ENCODE peak calls at places on chromosome 3, in ten cellular contexts. One of them, this sample, is unnamed.
A peak's percentile ranks its signal among the peaks of the same experiment; 100 is the strongest.

GRCh38 chr3:70861234-70861633 is 548.8 kb upstream of the MDFIC2 start:
- DNase-seq in endodermal cell: no peak
- DNase-seq in CD4-positive, alpha-beta T cell: no peak
- DNase-seq in dorsolateral prefrontal cortex: no peak
- DNase-seq in progenitor cell of endocrine pancreas: no peak
- DNase-seq in fibroblast of mammary gland: peak; percentile 96
- DNase-seq in fibroblast of pulmonary artery: peak; percentile 54
- DNase-seq in neural crest cell: no peak
- DNase-seq in HL-60: no peak
- DNase-seq in endothelial cell: no peak
- DNase-seq in this sample: no peak

GRCh38 chr3:33557279-33557678 is 117.1 kb upstream of the UBP1 start:
- DNase-seq in endodermal cell: no peak
- DNase-seq in CD4-positive, alpha-beta T cell: no peak
- DNase-seq in dorsolateral prefrontal cortex: no peak
- DNase-seq in progenitor cell of endocrine pancreas: no peak
- DNase-seq in fibroblast of mammary gland: no peak
- DNase-seq in fibroblast of pulmonary artery: no peak
- DNase-seq in neural crest cell: no peak
- DNase-seq in HL-60: no peak
- DNase-seq in endothelial cell: no peak
- DNase-seq in this sample: no peak

GRCh38 chr3:187721055-187721454 is 18.7 kb upstream of the RTP2 start:
- DNase-seq in endodermal cell: no peak
- DNase-seq in CD4-positive, alpha-beta T cell: no peak
- DNase-seq in dorsolateral prefrontal cortex: no peak
- DNase-seq in progenitor cell of endocrine pancreas: no peak
- DNase-seq in fibroblast of mammary gland: no peak
- DNase-seq in fibroblast of pulmonary artery: no peak
- DNase-seq in neural crest cell: no peak
- DNase-seq in HL-60: no peak
- DNase-seq in endothelial cell: no peak
- DNase-seq in this sample: no peak

GRCh38 chr3:69370156-69370944 is 15.5 kb downstream of the FRMD4B start:
- DNase-seq in endodermal cell: no peak
- DNase-seq in CD4-positive, alpha-beta T cell: no peak
- DNase-seq in dorsolateral prefrontal cortex: peak; percentile 64
- DNase-seq in progenitor cell of endocrine pancreas: no peak
- DNase-seq in fibroblast of mammary gland: no peak
- DNase-seq in fibroblast of pulmonary artery: no peak
- DNase-seq in neural crest cell: no peak
- DNase-seq in HL-60: peak; percentile 58
- DNase-seq in endothelial cell: no peak
- DNase-seq in this sample: no peak

GRCh38 chr3:77420316-77420715 is 380.4 kb downstream of the ROBO2 start:
- DNase-seq in endodermal cell: no peak
- DNase-seq in CD4-positive, alpha-beta T cell: no peak
- DNase-seq in dorsolateral prefrontal cortex: no peak
- DNase-seq in progenitor cell of endocrine pancreas: no peak
- DNase-seq in fibroblast of mammary gland: no peak
- DNase-seq in fibroblast of pulmonary artery: no peak
- DNase-seq in neural crest cell: no peak
- DNase-seq in HL-60: no peak
- DNase-seq in endothelial cell: no peak
- DNase-seq in this sample: no peak

GRCh38 chr3:30294241-30294667 is 312.1 kb upstream of the TGFBR2 start:
- DNase-seq in endodermal cell: peak; percentile 52
- DNase-seq in CD4-positive, alpha-beta T cell: no peak
- DNase-seq in dorsolateral prefrontal cortex: no peak
- DNase-seq in progenitor cell of endocrine pancreas: no peak
- DNase-seq in fibroblast of mammary gland: peak; percentile 83
- DNase-seq in fibroblast of pulmonary artery: peak; percentile 53
- DNase-seq in neural crest cell: no peak
- DNase-seq in HL-60: no peak
- DNase-seq in endothelial cell: no peak
- DNase-seq in this sample: no peak

GRCh38 chr3:153768559-153769469 is 352.4 kb upstream of the ARHGEF26 start:
- DNase-seq in endodermal cell: peak; percentile 77
- DNase-seq in CD4-positive, alpha-beta T cell: peak; percentile 33
- DNase-seq in dorsolateral prefrontal cortex: no peak
- DNase-seq in progenitor cell of endocrine pancreas: peak; percentile 12
- DNase-seq in fibroblast of mammary gland: peak; percentile 72
- DNase-seq in fibroblast of pulmonary artery: peak; percentile 79
- DNase-seq in neural crest cell: peak; percentile 21
- DNase-seq in HL-60: peak; percentile 21
- DNase-seq in endothelial cell: peak; percentile 51
- DNase-seq in this sample: no peak

GRCh38 chr3:184366619-184367321 is 5.3 kb downstream of the POLR2H start:
- DNase-seq in endodermal cell: no peak
- DNase-seq in CD4-positive, alpha-beta T cell: no peak
- DNase-seq in dorsolateral prefrontal cortex: no peak
- DNase-seq in progenitor cell of endocrine pancreas: no peak
- DNase-seq in fibroblast of mammary gland: peak; percentile 82
- DNase-seq in fibroblast of pulmonary artery: peak; percentile 23
- DNase-seq in neural crest cell: no peak
- DNase-seq in HL-60: no peak
- DNase-seq in endothelial cell: no peak
- DNase-seq in this sample: no peak

GRCh38 chr3:125039041-125039896 is 16.5 kb downstream of the HEG1 start:
- DNase-seq in endodermal cell: peak; percentile 73
- DNase-seq in CD4-positive, alpha-beta T cell: no peak
- DNase-seq in dorsolateral prefrontal cortex: no peak
- DNase-seq in progenitor cell of endocrine pancreas: no peak
- DNase-seq in fibroblast of mammary gland: no peak
- DNase-seq in fibroblast of pulmonary artery: no peak
- DNase-seq in neural crest cell: no peak
- DNase-seq in HL-60: no peak
- DNase-seq in endothelial cell: no peak
- DNase-seq in this sample: no peak

GRCh38 chr3:123198352-123198751 is 3.4 kb upstream of the SEC22A start:
- DNase-seq in endodermal cell: no peak
- DNase-seq in CD4-positive, alpha-beta T cell: no peak
- DNase-seq in dorsolateral prefrontal cortex: no peak
- DNase-seq in progenitor cell of endocrine pancreas: no peak
- DNase-seq in fibroblast of mammary gland: no peak
- DNase-seq in fibroblast of pulmonary artery: no peak
- DNase-seq in neural crest cell: no peak
- DNase-seq in HL-60: no peak
- DNase-seq in endothelial cell: no peak
- DNase-seq in this sample: no peak

GRCh38 chr3:106577241-106577640 is 708.4 kb upstream of the CBLB start:
- DNase-seq in endodermal cell: no peak
- DNase-seq in CD4-positive, alpha-beta T cell: no peak
- DNase-seq in dorsolateral prefrontal cortex: no peak
- DNase-seq in progenitor cell of endocrine pancreas: no peak
- DNase-seq in fibroblast of mammary gland: peak; percentile 55
- DNase-seq in fibroblast of pulmonary artery: no peak
- DNase-seq in neural crest cell: no peak
- DNase-seq in HL-60: no peak
- DNase-seq in endothelial cell: no peak
- DNase-seq in this sample: no peak

DNA sequence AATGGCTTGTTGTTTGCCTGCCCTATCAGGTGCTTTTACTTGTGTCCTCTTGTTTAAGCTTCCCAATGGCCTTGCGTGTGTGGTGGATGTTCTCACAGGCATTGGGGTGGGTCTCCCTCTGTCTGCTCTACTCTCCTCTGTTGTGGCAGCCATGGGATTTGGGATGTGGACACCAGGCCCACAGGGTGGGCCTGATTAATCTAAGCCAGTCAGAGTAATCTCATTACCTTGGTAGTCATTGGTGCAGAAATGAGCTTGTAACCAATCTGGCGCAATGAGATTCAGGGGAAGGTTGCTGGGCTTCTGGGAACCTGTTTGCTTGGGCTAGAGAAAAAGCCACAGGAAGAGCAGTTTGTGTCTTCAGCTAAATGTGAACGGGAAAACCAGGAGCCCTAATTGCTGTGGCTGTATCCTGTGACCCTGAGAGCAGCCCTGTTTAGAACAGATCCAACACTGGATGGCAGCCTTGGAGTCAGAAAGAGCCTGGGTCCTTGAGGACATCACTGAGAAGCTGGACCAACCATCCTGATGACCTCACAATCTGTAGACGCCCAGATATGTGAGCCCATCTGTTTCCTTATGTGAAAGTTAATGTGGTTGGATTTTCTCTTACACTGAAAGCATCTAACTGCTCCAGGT is 157.3 kb upstream of the UBE2E1 start:
- DNase-seq in endodermal cell: no peak
- DNase-seq in CD4-positive, alpha-beta T cell: no peak
- DNase-seq in dorsolateral prefrontal cortex: no peak
- DNase-seq in progenitor cell of endocrine pancreas: no peak
- DNase-seq in fibroblast of mammary gland: peak; percentile 76
- DNase-seq in fibroblast of pulmonary artery: peak; percentile 46
- DNase-seq in neural crest cell: no peak
- DNase-seq in HL-60: no peak
- DNase-seq in endothelial cell: no peak
- DNase-seq in this sample: no peak
- TF ChIP-seq CTCF in endodermal cell: peak; percentile 31
- TF ChIP-seq CTCF in CD4-positive, alpha-beta T cell: no peak
- TF ChIP-seq CTCF in dorsolateral prefrontal cortex: no peak
- TF ChIP-seq CTCF in progenitor cell of endocrine pancreas: no peak
- TF ChIP-seq CTCF in fibroblast of mammary gland: peak; percentile 24
- TF ChIP-seq CTCF in fibroblast of pulmonary artery: no peak
- TF ChIP-seq CTCF in neural crest cell: no peak
- TF ChIP-seq CTCF in HL-60: no peak
- TF ChIP-seq CTCF in endothelial cell: no peak
- TF ChIP-seq CTCF in this sample: no peak

GRCh38 chr3:160691151-160691550 is 14.2 kb downstream of the ARL14 start:
- DNase-seq in endodermal cell: no peak
- DNase-seq in CD4-positive, alpha-beta T cell: no peak
- DNase-seq in dorsolateral prefrontal cortex: no peak
- DNase-seq in progenitor cell of endocrine pancreas: no peak
- DNase-seq in fibroblast of mammary gland: no peak
- DNase-seq in fibroblast of pulmonary artery: no peak
- DNase-seq in neural crest cell: no peak
- DNase-seq in HL-60: no peak
- DNase-seq in endothelial cell: no peak
- DNase-seq in this sample: no peak

GRCh38 chr3:160685144-160685766 is 8.3 kb downstream of the ARL14 start:
- DNase-seq in endodermal cell: no peak
- DNase-seq in CD4-positive, alpha-beta T cell: no peak
- DNase-seq in dorsolateral prefrontal cortex: no peak
- DNase-seq in progenitor cell of endocrine pancreas: no peak
- DNase-seq in fibroblast of mammary gland: no peak
- DNase-seq in fibroblast of pulmonary artery: no peak
- DNase-seq in neural crest cell: no peak
- DNase-seq in HL-60: no peak
- DNase-seq in endothelial cell: no peak
- DNase-seq in this sample: no peak

GRCh38 chr3:160684368-160684740 is 7.4 kb downstream of the ARL14 start:
- DNase-seq in endodermal cell: no peak
- DNase-seq in CD4-positive, alpha-beta T cell: no peak
- DNase-seq in dorsolateral prefrontal cortex: no peak
- DNase-seq in progenitor cell of endocrine pancreas: no peak
- DNase-seq in fibroblast of mammary gland: no peak
- DNase-seq in fibroblast of pulmonary artery: no peak
- DNase-seq in neural crest cell: no peak
- DNase-seq in HL-60: no peak
- DNase-seq in endothelial cell: no peak
- DNase-seq in this sample: no peak

GRCh38 chr3:160691962-160692361 is 15.0 kb downstream of the ARL14 start:
- DNase-seq in endodermal cell: no peak
- DNase-seq in CD4-positive, alpha-beta T cell: no peak
- DNase-seq in dorsolateral prefrontal cortex: no peak
- DNase-seq in progenitor cell of endocrine pancreas: no peak
- DNase-seq in fibroblast of mammary gland: no peak
- DNase-seq in fibroblast of pulmonary artery: no peak
- DNase-seq in neural crest cell: no peak
- DNase-seq in HL-60: no peak
- DNase-seq in endothelial cell: no peak
- DNase-seq in this sample: no peak

DNA sequence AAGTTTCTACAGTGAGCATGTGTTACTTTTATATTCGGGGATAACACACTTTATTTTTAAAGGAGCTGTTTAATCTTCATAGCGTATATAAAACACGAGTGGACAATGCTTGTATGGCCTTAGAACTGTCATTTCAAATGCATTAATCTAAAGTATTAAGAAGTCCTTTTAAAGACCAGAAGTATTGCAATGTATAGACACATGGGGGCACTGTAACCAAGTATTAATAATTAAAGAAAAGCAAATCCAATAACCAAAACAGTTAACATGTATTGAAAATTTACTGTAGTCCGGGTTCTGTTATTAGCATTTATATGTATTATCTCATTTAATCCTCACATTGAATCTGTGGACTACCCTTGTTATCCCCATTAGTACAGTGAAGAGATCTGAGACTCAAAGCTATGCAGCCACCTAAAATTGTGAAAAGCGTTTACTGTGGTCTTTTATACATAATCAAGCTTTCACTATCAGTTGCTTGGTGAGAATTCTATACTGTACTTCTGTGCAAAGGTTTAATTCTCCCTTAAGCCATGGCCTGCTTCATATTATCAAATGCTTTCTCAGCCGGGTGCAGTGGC is 10.1 kb downstream of the ARL14 start:
- DNase-seq in endodermal cell: no peak
- DNase-seq in CD4-positive, alpha-beta T cell: no peak
- DNase-seq in dorsolateral prefrontal cortex: no peak
- DNase-seq in progenitor cell of endocrine pancreas: no peak
- DNase-seq in fibroblast of mammary gland: peak; percentile 49
- DNase-seq in fibroblast of pulmonary artery: peak; percentile 48
- DNase-seq in neural crest cell: no peak
- DNase-seq in HL-60: no peak
- DNase-seq in endothelial cell: no peak
- DNase-seq in this sample: no peak
- TF ChIP-seq CTCF in endodermal cell: peak; percentile 66
- TF ChIP-seq CTCF in CD4-positive, alpha-beta T cell: peak; percentile 30
- TF ChIP-seq CTCF in dorsolateral prefrontal cortex: peak; percentile 20
- TF ChIP-seq CTCF in progenitor cell of endocrine pancreas: peak; percentile 41
- TF ChIP-seq CTCF in fibroblast of mammary gland: peak; percentile 37
- TF ChIP-seq CTCF in fibroblast of pulmonary artery: peak; percentile 42
- TF ChIP-seq CTCF in neural crest cell: peak; percentile 63
- TF ChIP-seq CTCF in HL-60: no peak
- TF ChIP-seq CTCF in endothelial cell: peak; percentile 52
- TF ChIP-seq CTCF in this sample: peak; percentile 69

DNA sequence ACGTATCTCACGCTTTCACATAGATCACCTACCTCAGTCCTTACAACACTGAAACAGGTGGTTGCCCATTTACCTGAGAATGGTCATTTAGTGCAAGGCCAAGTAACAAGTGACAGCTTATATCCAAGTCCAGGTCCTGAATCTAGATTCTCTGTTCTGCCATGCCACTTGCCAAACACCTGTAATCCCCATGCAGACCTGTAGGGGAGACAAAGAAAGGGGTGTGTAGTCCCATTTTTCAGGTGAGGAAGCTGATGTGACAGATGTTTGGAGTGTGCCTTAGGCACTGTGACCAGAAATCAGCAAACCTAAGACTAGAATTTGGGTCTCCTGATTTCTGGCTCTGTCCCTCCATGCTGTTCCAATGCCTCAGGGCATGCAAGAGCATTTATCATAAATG is 12.7 kb downstream of the ZNF35 start:
- DNase-seq in endodermal cell: no peak
- DNase-seq in CD4-positive, alpha-beta T cell: no peak
- DNase-seq in dorsolateral prefrontal cortex: no peak
- DNase-seq in progenitor cell of endocrine pancreas: no peak
- DNase-seq in fibroblast of mammary gland: no peak
- DNase-seq in fibroblast of pulmonary artery: no peak
- DNase-seq in neural crest cell: no peak
- DNase-seq in HL-60: no peak
- DNase-seq in endothelial cell: no peak
- DNase-seq in this sample: no peak
- TF ChIP-seq CTCF in endodermal cell: peak; percentile 59
- TF ChIP-seq CTCF in CD4-positive, alpha-beta T cell: no peak
- TF ChIP-seq CTCF in dorsolateral prefrontal cortex: no peak
- TF ChIP-seq CTCF in progenitor cell of endocrine pancreas: peak; percentile 19
- TF ChIP-seq CTCF in fibroblast of mammary gland: peak; percentile 29
- TF ChIP-seq CTCF in fibroblast of pulmonary artery: peak; percentile 24
- TF ChIP-seq CTCF in neural crest cell: peak; percentile 52
- TF ChIP-seq CTCF in HL-60: no peak
- TF ChIP-seq CTCF in endothelial cell: peak; percentile 66
- TF ChIP-seq CTCF in this sample: peak; percentile 58

GRCh38 chr3:51141573-51141972 is 243.5 kb upstream of the MANF start:
- DNase-seq in endodermal cell: no peak
- DNase-seq in CD4-positive, alpha-beta T cell: no peak
- DNase-seq in dorsolateral prefrontal cortex: no peak
- DNase-seq in progenitor cell of endocrine pancreas: no peak
- DNase-seq in fibroblast of mammary gland: no peak
- DNase-seq in fibroblast of pulmonary artery: no peak
- DNase-seq in neural crest cell: no peak
- DNase-seq in HL-60: no peak
- DNase-seq in endothelial cell: no peak
- DNase-seq in this sample: no peak
- TF ChIP-seq CTCF in endodermal cell: peak; percentile 63
- TF ChIP-seq CTCF in CD4-positive, alpha-beta T cell: no peak
- TF ChIP-seq CTCF in dorsolateral prefrontal cortex: no peak
- TF ChIP-seq CTCF in progenitor cell of endocrine pancreas: peak; percentile 12
- TF ChIP-seq CTCF in fibroblast of mammary gland: no peak
- TF ChIP-seq CTCF in fibroblast of pulmonary artery: no peak
- TF ChIP-seq CTCF in neural crest cell: peak; percentile 36
- TF ChIP-seq CTCF in HL-60: no peak
- TF ChIP-seq CTCF in endothelial cell: no peak
- TF ChIP-seq CTCF in this sample: peak; percentile 53

This sample was measured in type B pancreatic cell.